ENCODE peak calls at places on chromosomes 12 and 14, in nine cellular contexts. R, D, V, C, E, Z, X, W and Y are unnamed samples.

GRCh38 chr12:104575442-104575841 is 118.7 kb downstream of the CHST11 start:
- DNase-seq in R (no peak), D (no peak), V (no peak), C (no peak), E (no peak), Z (no peak), X (no peak), W (no peak), Y (no peak)

GRCh38 chr14:22715186-22715812 is 51.2 kb upstream of the OXA1L start:
- DNase-seq in R (no peak), D (no peak), V (peak), C (no peak), E (no peak), Z (peak), X (no peak), W (no peak), Y (no peak)

GRCh38 chr12:12461281-12461922 is 101.3 kb downstream of the DUSP16 start:
- DNase-seq in R (no peak), D (no peak), V (no peak), C (no peak), E (no peak), Z (no peak), X (no peak), W (no peak), Y (no peak)

GRCh38 chr12:124916370-124917134 is 2.1 kb upstream of the UBC start:
- DNase-seq in R (peak), D (peak), V (no peak), C (peak), E (peak), Z (peak), X (no peak), W (no peak), Y (peak)

GRCh38 chr14:102633906-102634595 is 41.6 kb downstream of the RCOR1 start:
- DNase-seq in R (no peak), D (no peak), V (no peak), C (no peak), E (no peak), Z (no peak), X (no peak), W (peak), Y (no peak)

GRCh38 chr14:68926236-68926635 is 52.9 kb downstream of the ACTN1 start:
- DNase-seq in R (peak), D (peak), V (no peak), C (no peak), E (no peak), Z (no peak), X (no peak), W (no peak), Y (no peak)

GRCh38 chr12:64221656-64222010 is 463 bp downstream of the KICS2 start:
- DNase-seq in R (peak), D (peak), V (peak), C (peak), E (peak), Z (peak), X (peak), W (peak), Y (peak)

GRCh38 chr12:117518594-117519270 is 157.3 kb upstream of the NOS1 start:
- DNase-seq in R (peak), D (no peak), V (no peak), C (peak), E (no peak), Z (no peak), X (no peak), W (no peak), Y (no peak)

GRCh38 chr14:67411375-67411774 is 590 bp downstream of the PLEK2 start:
- DNase-seq in R (no peak), D (no peak), V (no peak), C (no peak), E (no peak), Z (no peak), X (no peak), W (no peak), Y (no peak)

GRCh38 chr12:112686373-112686772 is 105.2 kb upstream of the RPH3A start:
- DNase-seq in R (peak), D (no peak), V (no peak), C (no peak), E (no peak), Z (no peak), X (no peak), W (no peak), Y (no peak)

GRCh38 chr12:116525418-116526001 is 33.7 kb upstream of the MAP1LC3B2 start:
- DNase-seq in R (peak), D (peak), V (no peak), C (no peak), E (peak), Z (no peak), X (no peak), W (no peak), Y (no peak)

GRCh38 chr12:114272071-114272470 is 133.9 kb downstream of the TBX5 start:
- DNase-seq in R (no peak), D (peak), V (no peak), C (no peak), E (no peak), Z (no peak), X (no peak), W (no peak), Y (no peak)

GRCh38 chr14:105050551-105050897 is 14.7 kb downstream of the GPR132 start:
- DNase-seq in R (no peak), D (no peak), V (peak), C (peak), E (peak), Z (peak), X (no peak), W (no peak), Y (no peak)

GRCh38 chr12:52037248-52037861 is 13.9 kb upstream of the NR4A1 start:
- DNase-seq in R (no peak), D (peak), V (peak), C (no peak), E (no peak), Z (no peak), X (no peak), W (no peak), Y (no peak)

GRCh38 chr12:116380066-116380465 is 102.6 kb upstream of the MED13L start:
- DNase-seq in R (peak), D (no peak), V (no peak), C (no peak), E (no peak), Z (no peak), X (no peak), W (no peak), Y (no peak)

GRCh38 chr14:88872976-88873375 is 48.5 kb downstream of the TTC8 start:
- DNase-seq in R (no peak), D (no peak), V (no peak), C (no peak), E (no peak), Z (no peak), X (no peak), W (no peak), Y (no peak)

GRCh38 chr12:41577995-41578394 is 389.9 kb downstream of the PDZRN4 start:
- DNase-seq in R (no peak), D (no peak), V (no peak), C (no peak), E (no peak), Z (no peak), X (no peak), W (no peak), Y (no peak)

GRCh38 chr14:64825498-64825897 is 54.2 kb downstream of the SPTB start:
- DNase-seq in R (no peak), D (no peak), V (no peak), C (no peak), E (no peak), Z (peak), X (no peak), W (no peak), Y (no peak)

GRCh38 chr12:52036587-52037171 is 14.6 kb upstream of the NR4A1 start:
- DNase-seq in R (peak), D (peak), V (peak), C (no peak), E (no peak), Z (peak), X (no peak), W (no peak), Y (peak)

GRCh38 chr14:37778135-37778943 is 182.9 kb downstream of the TTC6 start:
- DNase-seq in R (no peak), D (no peak), V (no peak), C (no peak), E (no peak), Z (no peak), X (no peak), W (no peak), Y (no peak)
- TF ChIP-seq REST in R (no peak), D (no peak), V (no peak), C (no peak), E (no peak), Z (no peak), X (no peak), W (no peak), Y (no peak)

GRCh38 chr12:100165356-100165755 is 22.7 kb upstream of the BLTP3B start:
- DNase-seq in R (no peak), D (no peak), V (no peak), C (no peak), E (no peak), Z (no peak), X (no peak), W (no peak), Y (no peak)

GRCh38 chr12:100164153-100164704 is 21.6 kb upstream of the BLTP3B start:
- DNase-seq in R (no peak), D (no peak), V (no peak), C (no peak), E (no peak), Z (no peak), X (no peak), W (no peak), Y (no peak)

GRCh38 chr12:100166232-100166631 is 23.6 kb upstream of the BLTP3B start:
- DNase-seq in R (no peak), D (no peak), V (no peak), C (no peak), E (no peak), Z (no peak), X (no peak), W (no peak), Y (no peak)

GRCh38 chr12:100159391-100160104 is 16.9 kb upstream of the BLTP3B start:
- DNase-seq in R (no peak), D (no peak), V (no peak), C (no peak), E (no peak), Z (no peak), X (no peak), W (no peak), Y (no peak)

GRCh38 chr12:100163416-100164152 is 20.9 kb upstream of the BLTP3B start:
- DNase-seq in R (peak), D (peak), V (peak), C (no peak), E (peak), Z (peak), X (no peak), W (no peak), Y (peak)
- H3K4me3 ChIP-seq in R (peak), D (peak), V (peak), C (no peak), E (peak), Z (no peak), X (no peak), W (no peak), Y (peak)

DNA sequence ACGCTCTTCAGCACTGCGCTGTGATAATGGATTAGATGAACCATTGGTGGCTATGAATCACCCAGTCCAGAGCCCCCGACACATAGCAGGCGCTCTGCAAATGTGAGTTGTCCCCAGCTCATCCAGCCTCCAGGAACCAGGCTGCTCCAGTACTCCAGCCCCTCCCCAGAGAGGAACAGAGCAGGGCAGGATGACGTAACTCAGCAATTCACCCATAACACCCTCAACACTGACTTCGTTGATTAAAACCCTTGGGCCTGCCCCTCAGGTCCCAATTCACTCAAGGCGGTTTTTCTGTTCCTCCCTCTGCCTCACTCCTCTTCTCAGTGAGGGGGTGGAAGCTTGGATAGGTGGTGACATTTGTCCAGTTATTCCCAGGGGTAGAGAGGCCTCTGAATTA is 97.2 kb downstream of the CMKLR1 start:
- DNase-seq in R (no peak), D (no peak), V (no peak), C (no peak), E (no peak), Z (peak), X (no peak), W (no peak), Y (no peak)
- TF ChIP-seq REST in R (no peak), D (no peak), V (no peak), C (no peak), E (no peak), Z (no peak), X (no peak), W (no peak), Y (no peak)

GRCh38 chr14:100058777-100059432 is 6.3 kb upstream of the EVL start:
- DNase-seq in R (no peak), D (no peak), V (no peak), C (no peak), E (no peak), Z (no peak), X (no peak), W (no peak), Y (no peak)
- H3K4me3 ChIP-seq in R (no peak), D (no peak), V (no peak), C (no peak), E (no peak), Z (no peak), X (no peak), W (no peak), Y (no peak)

DNA sequence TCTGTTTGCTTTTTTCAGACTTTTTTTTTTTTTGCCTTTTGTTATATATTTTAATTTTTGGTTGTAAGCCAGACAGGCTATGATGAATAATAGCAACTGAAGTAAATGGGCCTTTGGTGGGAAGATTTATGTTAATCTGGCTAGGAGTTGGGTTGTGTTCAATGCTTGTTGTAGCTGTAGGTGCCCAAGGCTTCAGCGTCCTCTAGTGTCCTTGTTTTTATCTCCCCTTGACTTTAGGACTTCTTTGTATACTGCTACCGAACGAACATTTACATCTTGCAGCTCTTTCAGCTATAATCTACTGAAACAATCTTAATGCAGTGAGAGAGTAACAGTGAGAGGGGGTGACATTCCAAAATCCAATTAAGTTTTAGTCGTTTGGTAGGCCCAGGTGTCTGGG is 848.4 kb upstream of the FBXO33 start:
- DNase-seq in R (no peak), D (no peak), V (no peak), C (no peak), E (no peak), Z (no peak), X (no peak), W (no peak), Y (no peak)
- TF ChIP-seq REST in R (no peak), D (no peak), V (no peak), C (no peak), E (no peak), Z (no peak), X (no peak), W (no peak), Y (no peak)

GRCh38 chr14:24234095-24235020 is 1.6 kb downstream of the GMPR2 start:
- DNase-seq in R (no peak), D (no peak), V (no peak), C (no peak), E (no peak), Z (no peak), X (no peak), W (no peak), Y (no peak)
- H3K4me3 ChIP-seq in R (no peak), D (no peak), V (peak), C (peak), E (no peak), Z (no peak), X (no peak), W (peak), Y (no peak)